ENCODE peak calls at places on chromosome 1, in nine cellular contexts. One of them, this sample, is unnamed.

GRCh38 chr1:63407002-63407401 is 39.6 kb downstream of the ALG6 start:
- DNase-seq in WTC11: no peak
- DNase-seq in WERI-Rb-1: no peak
- DNase-seq in amniotic stem cell: no peak
- DNase-seq in activated CD4-positive, alpha-beta T cell treated with anti-CD3 and anti-CD28 coated beads for 4 hours: no peak
- DNase-seq in activated CD8-positive, alpha-beta memory T cell treated with anti-CD3 and anti-CD28 coated beads, Interleukin-2, amount 50 U/mL, for 4 hours: no peak
- DNase-seq in HCT116: no peak
- DNase-seq in heart right ventricle: no peak
- DNase-seq in cortex of kidney: no peak
- DNase-seq in this sample: no peak

GRCh38 chr1:37410815-37411214 is 63.6 kb upstream of the ZC3H12A start:
- DNase-seq in heart right ventricle: peak
- DNase-seq in amniotic stem cell: no peak
- DNase-seq in activated CD8-positive, alpha-beta memory T cell treated with anti-CD3 and anti-CD28 coated beads, Interleukin-2, amount 50 U/mL, for 4 hours: no peak
- DNase-seq in WERI-Rb-1: peak
- DNase-seq in activated CD4-positive, alpha-beta T cell treated with anti-CD3 and anti-CD28 coated beads for 4 hours: no peak
- DNase-seq in WTC11: peak
- DNase-seq in cortex of kidney: no peak
- DNase-seq in HCT116: no peak
- DNase-seq in this sample: no peak

GRCh38 chr1:19844726-19845125 is 29.6 kb upstream of the RNF186 start:
- DNase-seq in amniotic stem cell: no peak
- DNase-seq in HCT116: no peak
- DNase-seq in WTC11: no peak
- DNase-seq in cortex of kidney: no peak
- DNase-seq in activated CD4-positive, alpha-beta T cell treated with anti-CD3 and anti-CD28 coated beads for 4 hours: no peak
- DNase-seq in activated CD8-positive, alpha-beta memory T cell treated with anti-CD3 and anti-CD28 coated beads, Interleukin-2, amount 50 U/mL, for 4 hours: no peak
- DNase-seq in heart right ventricle: no peak
- DNase-seq in WERI-Rb-1: no peak
- DNase-seq in this sample: no peak

GRCh38 chr1:165069829-165070228 is 286.7 kb downstream of the LMX1A start:
- DNase-seq in amniotic stem cell: no peak
- DNase-seq in WERI-Rb-1: no peak
- DNase-seq in cortex of kidney: no peak
- DNase-seq in WTC11: no peak
- DNase-seq in activated CD8-positive, alpha-beta memory T cell treated with anti-CD3 and anti-CD28 coated beads, Interleukin-2, amount 50 U/mL, for 4 hours: no peak
- DNase-seq in heart right ventricle: no peak
- DNase-seq in activated CD4-positive, alpha-beta T cell treated with anti-CD3 and anti-CD28 coated beads for 4 hours: no peak
- DNase-seq in HCT116: no peak
- DNase-seq in this sample: no peak

GRCh38 chr1:115302390-115302961 is 35.6 kb downstream of the NGF start:
- DNase-seq in WERI-Rb-1: no peak
- DNase-seq in activated CD4-positive, alpha-beta T cell treated with anti-CD3 and anti-CD28 coated beads for 4 hours: no peak
- DNase-seq in cortex of kidney: no peak
- DNase-seq in WTC11: no peak
- DNase-seq in HCT116: no peak
- DNase-seq in heart right ventricle: no peak
- DNase-seq in activated CD8-positive, alpha-beta memory T cell treated with anti-CD3 and anti-CD28 coated beads, Interleukin-2, amount 50 U/mL, for 4 hours: no peak
- DNase-seq in amniotic stem cell: peak
- DNase-seq in this sample: no peak

GRCh38 chr1:5739561-5740078 is 252.6 kb downstream of the NPHP4 start:
- DNase-seq in WTC11: no peak
- DNase-seq in activated CD4-positive, alpha-beta T cell treated with anti-CD3 and anti-CD28 coated beads for 4 hours: no peak
- DNase-seq in WERI-Rb-1: no peak
- DNase-seq in amniotic stem cell: no peak
- DNase-seq in heart right ventricle: no peak
- DNase-seq in cortex of kidney: no peak
- DNase-seq in HCT116: no peak
- DNase-seq in activated CD8-positive, alpha-beta memory T cell treated with anti-CD3 and anti-CD28 coated beads, Interleukin-2, amount 50 U/mL, for 4 hours: no peak
- DNase-seq in this sample: no peak

GRCh38 chr1:18234790-18235242 is 127.2 kb downstream of the IGSF21 start:
- DNase-seq in activated CD8-positive, alpha-beta memory T cell treated with anti-CD3 and anti-CD28 coated beads, Interleukin-2, amount 50 U/mL, for 4 hours: no peak
- DNase-seq in activated CD4-positive, alpha-beta T cell treated with anti-CD3 and anti-CD28 coated beads for 4 hours: no peak
- DNase-seq in WERI-Rb-1: peak
- DNase-seq in HCT116: peak
- DNase-seq in amniotic stem cell: no peak
- DNase-seq in heart right ventricle: peak
- DNase-seq in WTC11: peak
- DNase-seq in cortex of kidney: no peak
- DNase-seq in this sample: no peak

GRCh38 chr1:222861057-222861456 is 46.2 kb downstream of the DISP1 start:
- DNase-seq in WERI-Rb-1: no peak
- DNase-seq in activated CD8-positive, alpha-beta memory T cell treated with anti-CD3 and anti-CD28 coated beads, Interleukin-2, amount 50 U/mL, for 4 hours: no peak
- DNase-seq in heart right ventricle: no peak
- DNase-seq in HCT116: no peak
- DNase-seq in amniotic stem cell: no peak
- DNase-seq in activated CD4-positive, alpha-beta T cell treated with anti-CD3 and anti-CD28 coated beads for 4 hours: no peak
- DNase-seq in WTC11: no peak
- DNase-seq in cortex of kidney: no peak
- DNase-seq in this sample: no peak

GRCh38 chr1:215932558-215932957 is 365.5 kb downstream of the KCTD3 start:
- DNase-seq in amniotic stem cell: no peak
- DNase-seq in heart right ventricle: no peak
- DNase-seq in activated CD4-positive, alpha-beta T cell treated with anti-CD3 and anti-CD28 coated beads for 4 hours: no peak
- DNase-seq in cortex of kidney: no peak
- DNase-seq in activated CD8-positive, alpha-beta memory T cell treated with anti-CD3 and anti-CD28 coated beads, Interleukin-2, amount 50 U/mL, for 4 hours: no peak
- DNase-seq in WTC11: no peak
- DNase-seq in WERI-Rb-1: no peak
- DNase-seq in HCT116: no peak
- DNase-seq in this sample: no peak

GRCh38 chr1:160451859-160452232 is 51.5 kb downstream of the VANGL2 start:
- DNase-seq in cortex of kidney: no peak
- DNase-seq in activated CD4-positive, alpha-beta T cell treated with anti-CD3 and anti-CD28 coated beads for 4 hours: no peak
- DNase-seq in heart right ventricle: no peak
- DNase-seq in WERI-Rb-1: no peak
- DNase-seq in HCT116: no peak
- DNase-seq in amniotic stem cell: no peak
- DNase-seq in activated CD8-positive, alpha-beta memory T cell treated with anti-CD3 and anti-CD28 coated beads, Interleukin-2, amount 50 U/mL, for 4 hours: no peak
- DNase-seq in WTC11: no peak
- DNase-seq in this sample: no peak

GRCh38 chr1:18748435-18748834 is 111.0 kb downstream of the TAS1R2 start:
- DNase-seq in cortex of kidney: no peak
- DNase-seq in activated CD8-positive, alpha-beta memory T cell treated with anti-CD3 and anti-CD28 coated beads, Interleukin-2, amount 50 U/mL, for 4 hours: no peak
- DNase-seq in amniotic stem cell: no peak
- DNase-seq in WTC11: no peak
- DNase-seq in heart right ventricle: no peak
- DNase-seq in HCT116: no peak
- DNase-seq in WERI-Rb-1: no peak
- DNase-seq in activated CD4-positive, alpha-beta T cell treated with anti-CD3 and anti-CD28 coated beads for 4 hours: no peak
- DNase-seq in this sample: no peak

GRCh38 chr1:170126691-170127090 is 19.1 kb upstream of the NTMT2 start:
- DNase-seq in cortex of kidney: no peak
- DNase-seq in WERI-Rb-1: no peak
- DNase-seq in HCT116: no peak
- DNase-seq in activated CD4-positive, alpha-beta T cell treated with anti-CD3 and anti-CD28 coated beads for 4 hours: no peak
- DNase-seq in amniotic stem cell: peak
- DNase-seq in activated CD8-positive, alpha-beta memory T cell treated with anti-CD3 and anti-CD28 coated beads, Interleukin-2, amount 50 U/mL, for 4 hours: no peak
- DNase-seq in heart right ventricle: no peak
- DNase-seq in WTC11: peak
- DNase-seq in this sample: no peak

GRCh38 chr1:230077436-230078221 is 10.6 kb downstream of the GALNT2 start:
- DNase-seq in WERI-Rb-1: no peak
- DNase-seq in heart right ventricle: no peak
- DNase-seq in cortex of kidney: no peak
- DNase-seq in HCT116: no peak
- DNase-seq in activated CD4-positive, alpha-beta T cell treated with anti-CD3 and anti-CD28 coated beads for 4 hours: no peak
- DNase-seq in WTC11: no peak
- DNase-seq in amniotic stem cell: no peak
- DNase-seq in activated CD8-positive, alpha-beta memory T cell treated with anti-CD3 and anti-CD28 coated beads, Interleukin-2, amount 50 U/mL, for 4 hours: no peak
- DNase-seq in this sample: no peak

GRCh38 chr1:221712198-221712684 is 29.6 kb downstream of the DUSP10 start:
- DNase-seq in cortex of kidney: no peak
- DNase-seq in activated CD8-positive, alpha-beta memory T cell treated with anti-CD3 and anti-CD28 coated beads, Interleukin-2, amount 50 U/mL, for 4 hours: no peak
- DNase-seq in activated CD4-positive, alpha-beta T cell treated with anti-CD3 and anti-CD28 coated beads for 4 hours: peak
- DNase-seq in WERI-Rb-1: no peak
- DNase-seq in heart right ventricle: no peak
- DNase-seq in amniotic stem cell: peak
- DNase-seq in HCT116: no peak
- DNase-seq in WTC11: no peak
- DNase-seq in this sample: peak

GRCh38 chr1:151012684-151013471 is 4.6 kb downstream of the PRUNE1 start:
- DNase-seq in HCT116: no peak
- DNase-seq in WTC11: no peak
- DNase-seq in activated CD4-positive, alpha-beta T cell treated with anti-CD3 and anti-CD28 coated beads for 4 hours: no peak
- DNase-seq in heart right ventricle: no peak
- DNase-seq in cortex of kidney: no peak
- DNase-seq in amniotic stem cell: no peak
- DNase-seq in WERI-Rb-1: no peak
- DNase-seq in activated CD8-positive, alpha-beta memory T cell treated with anti-CD3 and anti-CD28 coated beads, Interleukin-2, amount 50 U/mL, for 4 hours: no peak
- DNase-seq in this sample: no peak

GRCh38 chr1:56376188-56376984 is 203.0 kb downstream of the PLPP3 start:
- DNase-seq in WERI-Rb-1: no peak
- DNase-seq in cortex of kidney: no peak
- DNase-seq in activated CD8-positive, alpha-beta memory T cell treated with anti-CD3 and anti-CD28 coated beads, Interleukin-2, amount 50 U/mL, for 4 hours: no peak
- DNase-seq in heart right ventricle: no peak
- DNase-seq in activated CD4-positive, alpha-beta T cell treated with anti-CD3 and anti-CD28 coated beads for 4 hours: no peak
- DNase-seq in WTC11: peak
- DNase-seq in HCT116: peak
- DNase-seq in amniotic stem cell: no peak
- DNase-seq in this sample: no peak

GRCh38 chr1:245901565-245901964 is 605.5 kb downstream of the SMYD3 start:
- DNase-seq in WTC11: no peak
- DNase-seq in activated CD8-positive, alpha-beta memory T cell treated with anti-CD3 and anti-CD28 coated beads, Interleukin-2, amount 50 U/mL, for 4 hours: no peak
- DNase-seq in heart right ventricle: no peak
- DNase-seq in amniotic stem cell: no peak
- DNase-seq in cortex of kidney: no peak
- DNase-seq in WERI-Rb-1: no peak
- DNase-seq in activated CD4-positive, alpha-beta T cell treated with anti-CD3 and anti-CD28 coated beads for 4 hours: no peak
- DNase-seq in HCT116: no peak
- DNase-seq in this sample: no peak

GRCh38 chr1:60102691-60103090 is 29.1 kb upstream of the C1orf87 start:
- DNase-seq in HCT116: no peak
- DNase-seq in amniotic stem cell: no peak
- DNase-seq in activated CD8-positive, alpha-beta memory T cell treated with anti-CD3 and anti-CD28 coated beads, Interleukin-2, amount 50 U/mL, for 4 hours: no peak
- DNase-seq in cortex of kidney: no peak
- DNase-seq in WERI-Rb-1: no peak
- DNase-seq in activated CD4-positive, alpha-beta T cell treated with anti-CD3 and anti-CD28 coated beads for 4 hours: no peak
- DNase-seq in heart right ventricle: no peak
- DNase-seq in WTC11: no peak
- DNase-seq in this sample: no peak

GRCh38 chr1:118821801-118822200 is 166.3 kb downstream of the TBX15 start:
- DNase-seq in activated CD4-positive, alpha-beta T cell treated with anti-CD3 and anti-CD28 coated beads for 4 hours: no peak
- DNase-seq in WERI-Rb-1: no peak
- DNase-seq in heart right ventricle: no peak
- DNase-seq in HCT116: no peak
- DNase-seq in activated CD8-positive, alpha-beta memory T cell treated with anti-CD3 and anti-CD28 coated beads, Interleukin-2, amount 50 U/mL, for 4 hours: no peak
- DNase-seq in cortex of kidney: no peak
- DNase-seq in amniotic stem cell: no peak
- DNase-seq in WTC11: no peak
- DNase-seq in this sample: no peak

GRCh38 chr1:186518395-186518794 is 57.5 kb upstream of the PDC start:
- DNase-seq in WTC11: no peak
- DNase-seq in cortex of kidney: no peak
- DNase-seq in heart right ventricle: no peak
- DNase-seq in amniotic stem cell: no peak
- DNase-seq in HCT116: no peak
- DNase-seq in activated CD4-positive, alpha-beta T cell treated with anti-CD3 and anti-CD28 coated beads for 4 hours: no peak
- DNase-seq in activated CD8-positive, alpha-beta memory T cell treated with anti-CD3 and anti-CD28 coated beads, Interleukin-2, amount 50 U/mL, for 4 hours: no peak
- DNase-seq in WERI-Rb-1: no peak
- DNase-seq in this sample: no peak

GRCh38 chr1:18549896-18550295 is 69.2 kb downstream of the KLHDC7A start:
- DNase-seq in cortex of kidney: no peak
- DNase-seq in WERI-Rb-1: peak
- DNase-seq in WTC11: no peak
- DNase-seq in amniotic stem cell: no peak
- DNase-seq in activated CD8-positive, alpha-beta memory T cell treated with anti-CD3 and anti-CD28 coated beads, Interleukin-2, amount 50 U/mL, for 4 hours: no peak
- DNase-seq in heart right ventricle: no peak
- DNase-seq in activated CD4-positive, alpha-beta T cell treated with anti-CD3 and anti-CD28 coated beads for 4 hours: no peak
- DNase-seq in HCT116: no peak
- DNase-seq in this sample: no peak

GRCh38 chr1:97350241-97350640 is 570.6 kb downstream of the DPYD start:
- DNase-seq in activated CD8-positive, alpha-beta memory T cell treated with anti-CD3 and anti-CD28 coated beads, Interleukin-2, amount 50 U/mL, for 4 hours: no peak
- DNase-seq in WTC11: no peak
- DNase-seq in HCT116: no peak
- DNase-seq in amniotic stem cell: no peak
- DNase-seq in WERI-Rb-1: no peak
- DNase-seq in activated CD4-positive, alpha-beta T cell treated with anti-CD3 and anti-CD28 coated beads for 4 hours: no peak
- DNase-seq in heart right ventricle: no peak
- DNase-seq in cortex of kidney: no peak
- DNase-seq in this sample: no peak

GRCh38 chr1:9321480-9321849 is 28.8 kb downstream of the SPSB1 start:
- DNase-seq in activated CD8-positive, alpha-beta memory T cell treated with anti-CD3 and anti-CD28 coated beads, Interleukin-2, amount 50 U/mL, for 4 hours: no peak
- DNase-seq in amniotic stem cell: no peak
- DNase-seq in cortex of kidney: no peak
- DNase-seq in heart right ventricle: no peak
- DNase-seq in WERI-Rb-1: no peak
- DNase-seq in activated CD4-positive, alpha-beta T cell treated with anti-CD3 and anti-CD28 coated beads for 4 hours: no peak
- DNase-seq in HCT116: no peak
- DNase-seq in WTC11: no peak
- DNase-seq in this sample: no peak

GRCh38 chr1:168513656-168514404 is 30.0 kb downstream of the XCL2 start:
- DNase-seq in WERI-Rb-1: no peak
- DNase-seq in WTC11: no peak
- DNase-seq in HCT116: no peak
- DNase-seq in heart right ventricle: no peak
- DNase-seq in activated CD4-positive, alpha-beta T cell treated with anti-CD3 and anti-CD28 coated beads for 4 hours: no peak
- DNase-seq in activated CD8-positive, alpha-beta memory T cell treated with anti-CD3 and anti-CD28 coated beads, Interleukin-2, amount 50 U/mL, for 4 hours: no peak
- DNase-seq in amniotic stem cell: no peak
- DNase-seq in cortex of kidney: no peak
- DNase-seq in this sample: no peak

GRCh38 chr1:6412896-6413295 is 6.8 kb downstream of the HES2 start:
- DNase-seq in WTC11: no peak
- DNase-seq in amniotic stem cell: no peak
- DNase-seq in heart right ventricle: no peak
- DNase-seq in activated CD8-positive, alpha-beta memory T cell treated with anti-CD3 and anti-CD28 coated beads, Interleukin-2, amount 50 U/mL, for 4 hours: no peak
- DNase-seq in WERI-Rb-1: peak
- DNase-seq in cortex of kidney: no peak
- DNase-seq in HCT116: no peak
- DNase-seq in activated CD4-positive, alpha-beta T cell treated with anti-CD3 and anti-CD28 coated beads for 4 hours: no peak
- DNase-seq in this sample: no peak

GRCh38 chr1:8092603-8093141 is 66.6 kb upstream of the ERRFI1 start:
- DNase-seq in activated CD8-positive, alpha-beta memory T cell treated with anti-CD3 and anti-CD28 coated beads, Interleukin-2, amount 50 U/mL, for 4 hours: no peak
- DNase-seq in activated CD4-positive, alpha-beta T cell treated with anti-CD3 and anti-CD28 coated beads for 4 hours: no peak
- DNase-seq in WTC11: no peak
- DNase-seq in HCT116: no peak
- DNase-seq in cortex of kidney: no peak
- DNase-seq in amniotic stem cell: no peak
- DNase-seq in heart right ventricle: no peak
- DNase-seq in WERI-Rb-1: no peak
- DNase-seq in this sample: no peak

GRCh38 chr1:47906009-47906432 is 91.2 kb downstream of the TRABD2B start:
- DNase-seq in activated CD4-positive, alpha-beta T cell treated with anti-CD3 and anti-CD28 coated beads for 4 hours: no peak
- DNase-seq in WERI-Rb-1: no peak
- DNase-seq in HCT116: peak
- DNase-seq in WTC11: no peak
- DNase-seq in amniotic stem cell: no peak
- DNase-seq in activated CD8-positive, alpha-beta memory T cell treated with anti-CD3 and anti-CD28 coated beads, Interleukin-2, amount 50 U/mL, for 4 hours: no peak
- DNase-seq in cortex of kidney: no peak
- DNase-seq in heart right ventricle: no peak
- DNase-seq in this sample: no peak

GRCh38 chr1:101174722-101175121 is 62.1 kb upstream of the S1PR1 start:
- DNase-seq in cortex of kidney: no peak
- DNase-seq in amniotic stem cell: peak
- DNase-seq in HCT116: no peak
- DNase-seq in WERI-Rb-1: no peak
- DNase-seq in WTC11: no peak
- DNase-seq in activated CD4-positive, alpha-beta T cell treated with anti-CD3 and anti-CD28 coated beads for 4 hours: no peak
- DNase-seq in heart right ventricle: no peak
- DNase-seq in activated CD8-positive, alpha-beta memory T cell treated with anti-CD3 and anti-CD28 coated beads, Interleukin-2, amount 50 U/mL, for 4 hours: no peak
- DNase-seq in this sample: no peak